ENCODE peak calls at places on chromosomes 7 and 10, in eight cellular contexts. S is GM23338, M is transverse colon, P is sigmoid colon, N is prostate gland, G is spleen, V is GM12892, Q is stomach. E is an unnamed sample.

GRCh38 chr7:132837529-132837928 is 244.4 kb downstream of the CHCHD3 start:
- DNase-seq in Q (no peak), G (no peak), P (no peak), S (no peak), M (no peak), V (no peak), N (no peak), E (no peak)

GRCh38 chr10:96369890-96370574 is 11.2 kb upstream of the OPALIN start:
- DNase-seq in V (no peak), G (no peak), S (peak), N (no peak), M (no peak), Q (no peak), P (no peak), E (no peak)

GRCh38 chr7:47666164-47666862 is 84.4 kb upstream of the TNS3 start:
- DNase-seq in Q (no peak), M (no peak), P (no peak), N (no peak), G (no peak), V (no peak), S (no peak), E (no peak)

GRCh38 chr7:101174322-101174854 is 5.7 kb downstream of the NAT16 start:
- DNase-seq in G (no peak), Q (no peak), M (no peak), N (no peak), P (no peak), S (peak), V (no peak), E (no peak)

GRCh38 chr10:112767156-112767555 is 182.9 kb upstream of the TCF7L2 start:
- DNase-seq in G (no peak), V (no peak), P (no peak), N (no peak), M (no peak), S (peak), Q (no peak), E (no peak)

GRCh38 chr10:110900983-110901382 is 18.0 kb downstream of the BBIP1 start:
- DNase-seq in S (no peak), N (no peak), V (no peak), G (no peak), M (no peak), P (no peak), Q (no peak), E (no peak)

GRCh38 chr7:50791921-50792341 is 9.2 kb upstream of the GRB10 start:
- DNase-seq in M (no peak), V (no peak), G (no peak), Q (no peak), N (peak), P (no peak), S (no peak), E (no peak)

GRCh38 chr7:130950054-130950453 is 216.0 kb upstream of the KLF14 start:
- DNase-seq in S (no peak), N (no peak), V (no peak), M (no peak), P (no peak), Q (no peak), G (no peak), E (no peak)

GRCh38 chr7:5302577-5302976 is 19.8 kb downstream of the SLC29A4 start:
- DNase-seq in G (no peak), M (no peak), S (no peak), N (no peak), P (no peak), V (no peak), Q (no peak), E (no peak)

DNA sequence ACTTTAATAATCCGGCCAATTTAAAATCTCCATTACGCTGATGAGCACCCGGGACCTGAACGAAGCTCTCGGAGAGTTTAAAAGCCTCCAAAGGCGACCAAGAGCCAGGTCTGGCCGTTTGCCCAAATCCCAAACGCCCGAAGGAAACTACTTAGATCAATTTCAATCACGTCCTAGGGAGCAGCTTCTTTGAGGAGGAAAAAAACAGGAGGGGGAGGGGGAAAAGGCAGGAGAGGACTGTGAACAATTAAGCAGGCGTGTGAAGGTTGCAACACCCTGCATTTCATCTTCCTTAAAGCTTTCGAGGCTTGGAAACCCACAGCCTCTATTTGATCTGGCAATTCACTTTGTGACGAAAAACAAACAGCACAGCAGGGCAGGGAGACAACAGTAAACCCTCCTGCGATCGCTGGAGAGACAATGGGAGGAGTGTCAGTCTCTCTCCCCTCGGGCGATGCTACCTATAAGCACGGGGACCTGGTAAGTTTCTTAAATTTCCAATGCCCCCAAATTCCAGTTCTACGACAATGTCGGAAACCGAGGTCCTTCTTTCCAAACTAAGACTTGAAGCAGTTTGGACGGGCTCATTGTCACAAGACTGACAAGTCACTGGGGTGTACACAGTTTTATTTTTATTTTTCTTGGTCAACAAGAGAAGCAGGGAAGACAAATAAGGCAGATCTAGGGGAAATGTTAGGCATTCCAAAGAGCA is 1.1 kb downstream of the KLF6 start:
- DNase-seq in N (peak), P (peak), V (no peak), S (peak), Q (peak), M (peak), G (no peak), E (no peak)
- TF ChIP-seq POLR2AphosphoS5 in N (peak), P (peak), V (no peak), S (no peak), Q (peak), M (peak), G (no peak), E (no peak)

GRCh38 chr7:140869430-140869829 is 55.3 kb downstream of the BRAF start:
- DNase-seq in V (no peak), S (no peak), P (no peak), G (no peak), N (no peak), M (no peak), Q (no peak), E (no peak)
- TF ChIP-seq POLR2AphosphoS5 in V (no peak), S (no peak), P (no peak), G (no peak), N (no peak), M (no peak), Q (no peak), E (no peak)

GRCh38 chr7:24821045-24821853 is 64.0 kb upstream of the GSDME start:
- DNase-seq in Q (peak), G (peak), V (peak), N (peak), S (no peak), M (peak), P (peak), E (no peak)
- TF ChIP-seq POLR2AphosphoS5 in Q (peak), G (peak), V (peak), N (peak), S (no peak), M (peak), P (no peak), E (peak)

GRCh38 chr7:72924748-72925545 is at the start of gene POM121:
- DNase-seq in M (peak), Q (peak), V (peak), P (peak), N (peak), G (peak), S (peak), E (peak)
- TF ChIP-seq POLR2AphosphoS5 in M (peak), Q (peak), V (peak), P (peak), N (peak), G (peak), S (peak), E (peak)

DNA sequence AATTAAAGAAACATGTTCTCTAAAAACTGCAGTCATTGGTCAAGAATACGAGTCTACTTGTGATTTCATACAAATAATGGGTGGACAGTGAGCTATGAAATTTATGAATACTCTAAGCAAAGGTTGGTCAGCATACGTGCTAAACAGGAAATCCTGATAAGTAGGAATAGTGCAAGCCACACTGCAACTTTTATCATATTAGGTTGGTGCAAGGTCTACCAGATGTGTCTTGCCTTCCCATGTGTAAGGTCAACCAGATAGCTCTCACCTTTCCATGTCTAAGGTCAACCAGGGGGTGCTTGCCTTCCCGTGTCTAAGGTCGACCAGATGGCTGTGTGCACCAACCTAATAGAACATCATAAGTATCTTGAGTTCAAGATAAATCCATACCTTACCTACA is 2.0 kb upstream of the ITGB1 start:
- DNase-seq in G (peak), P (no peak), V (no peak), N (no peak), Q (no peak), S (no peak), M (no peak), E (no peak)
- TF ChIP-seq POLR2AphosphoS5 in G (no peak), P (no peak), V (no peak), N (no peak), Q (no peak), S (no peak), M (no peak), E (no peak)

GRCh38 chr7:92557808-92558362 is 29.3 kb downstream of the RBM48 start:
- DNase-seq in S (no peak), V (no peak), P (no peak), M (no peak), N (no peak), G (no peak), Q (no peak), E (no peak)
- TF ChIP-seq POLR2AphosphoS5 in S (no peak), V (no peak), P (no peak), M (no peak), N (no peak), G (no peak), Q (no peak), E (no peak)

E was measured in esophagus muscularis mucosa.